ENCODE peak calls at places on chromosome 16, in five cellular contexts. P is H1, I is K562, O is A549, G is HepG2. S is an unnamed sample.

GRCh38 chr16:19348578-19349315 is 63.2 kb downstream of the CLEC19A start:
- DNase-seq in P (peak), I (no peak), O (no peak), G (no peak), S (no peak)

GRCh38 chr16:15874745-15875314 is 13.6 kb downstream of the CEP20 start:
- DNase-seq in P (no peak), I (peak), O (peak), G (peak), S (peak)

GRCh38 chr16:67928561-67929364 is 2.9 kb downstream of the CTRL start:
- DNase-seq in P (no peak), I (peak), O (peak), G (peak), S (peak)

GRCh38 chr16:4904108-4904941 is 32.6 kb downstream of the PPL start:
- DNase-seq in P (no peak), I (no peak), O (no peak), G (no peak), S (no peak)

GRCh38 chr16:74607967-74608356 is 1.0 kb upstream of the GLG1 start:
- DNase-seq in P (no peak), I (peak), O (no peak), G (no peak), S (no peak)

GRCh38 chr16:88782454-88783390 is 2.3 kb downstream of the PIEZO1 start:
- DNase-seq in P (no peak), I (peak), O (no peak), G (no peak), S (peak)

GRCh38 chr16:15489016-15489415 is 54.6 kb downstream of the BMERB1 start:
- DNase-seq in P (no peak), I (no peak), O (no peak), G (no peak), S (no peak)

GRCh38 chr16:8623634-8624033 is 2.1 kb downstream of the METTL22 start:
- DNase-seq in P (no peak), I (peak), O (no peak), G (no peak), S (no peak)

GRCh38 chr16:1778200-1779179 is 3.9 kb downstream of the SPSB3 start:
- DNase-seq in P (no peak), I (no peak), O (no peak), G (no peak), S (no peak)

GRCh38 chr16:47143329-47143676 is 442 bp downstream of the NETO2 start:
- DNase-seq in P (no peak), I (peak), O (peak), G (peak), S (peak)

GRCh38 chr16:22282254-22282892 is 14.8 kb upstream of the POLR3E start:
- DNase-seq in P (no peak), I (peak), O (no peak), G (no peak), S (no peak)

GRCh38 chr16:30473231-30474061 is 904 bp downstream of the ITGAL start:
- DNase-seq in P (no peak), I (no peak), O (no peak), G (no peak), S (no peak)

GRCh38 chr16:31323959-31324629 is 30.9 kb upstream of the ITGAX start:
- DNase-seq in P (no peak), I (no peak), O (no peak), G (no peak), S (no peak)

GRCh38 chr16:70432800-70433455 is 6.0 kb downstream of the ST3GAL2 start:
- DNase-seq in P (no peak), I (peak), O (no peak), G (no peak), S (no peak)

GRCh38 chr16:29663829-29664132 is 734 bp downstream of the SPN start:
- DNase-seq in P (no peak), I (no peak), O (no peak), G (no peak), S (no peak)

GRCh38 chr16:1871974-1872635 is at the start of gene MEIOB:
- DNase-seq in P (peak), I (peak), O (peak), G (no peak), S (peak)

GRCh38 chr16:11717811-11718210 is 24.8 kb downstream of the TXNDC11 start:
- DNase-seq in P (no peak), I (no peak), O (no peak), G (no peak), S (no peak)

GRCh38 chr16:54353097-54353496 is 66.5 kb upstream of the IRX3 start:
- DNase-seq in P (no peak), I (no peak), O (no peak), G (no peak), S (no peak)

GRCh38 chr16:2229602-2230250 is 6.3 kb downstream of the E4F1 start:
- DNase-seq in P (no peak), I (no peak), O (no peak), G (no peak), S (no peak)

GRCh38 chr16:84307209-84307954 is 12.7 kb downstream of the WFDC1 start:
- DNase-seq in P (no peak), I (peak), O (no peak), G (no peak), S (no peak)

GRCh38 chr16:88900653-88901052 is 34.2 kb upstream of the PABPN1L start:
- DNase-seq in P (no peak), I (no peak), O (no peak), G (no peak), S (no peak)

GRCh38 chr16:83005653-83006160 is 378.9 kb downstream of the CDH13 start:
- DNase-seq in P (no peak), I (no peak), O (no peak), G (no peak), S (no peak)

GRCh38 chr16:21645261-21645721 is 7.1 kb downstream of the IGSF6 start:
- DNase-seq in P (no peak), I (no peak), O (no peak), G (no peak), S (no peak)

GRCh38 chr16:61181982-61182381 is 854.3 kb downstream of the CDH8 start:
- DNase-seq in P (no peak), I (no peak), O (no peak), G (no peak), S (no peak)

GRCh38 chr16:86519649-86520316 is 9.5 kb downstream of the FOXF1 start:
- DNase-seq in P (no peak), I (peak), O (peak), G (peak), S (peak)
- TF ChIP-seq POLR2A in P (no peak), I (no peak), O (no peak), G (no peak), S (no peak)

DNA sequence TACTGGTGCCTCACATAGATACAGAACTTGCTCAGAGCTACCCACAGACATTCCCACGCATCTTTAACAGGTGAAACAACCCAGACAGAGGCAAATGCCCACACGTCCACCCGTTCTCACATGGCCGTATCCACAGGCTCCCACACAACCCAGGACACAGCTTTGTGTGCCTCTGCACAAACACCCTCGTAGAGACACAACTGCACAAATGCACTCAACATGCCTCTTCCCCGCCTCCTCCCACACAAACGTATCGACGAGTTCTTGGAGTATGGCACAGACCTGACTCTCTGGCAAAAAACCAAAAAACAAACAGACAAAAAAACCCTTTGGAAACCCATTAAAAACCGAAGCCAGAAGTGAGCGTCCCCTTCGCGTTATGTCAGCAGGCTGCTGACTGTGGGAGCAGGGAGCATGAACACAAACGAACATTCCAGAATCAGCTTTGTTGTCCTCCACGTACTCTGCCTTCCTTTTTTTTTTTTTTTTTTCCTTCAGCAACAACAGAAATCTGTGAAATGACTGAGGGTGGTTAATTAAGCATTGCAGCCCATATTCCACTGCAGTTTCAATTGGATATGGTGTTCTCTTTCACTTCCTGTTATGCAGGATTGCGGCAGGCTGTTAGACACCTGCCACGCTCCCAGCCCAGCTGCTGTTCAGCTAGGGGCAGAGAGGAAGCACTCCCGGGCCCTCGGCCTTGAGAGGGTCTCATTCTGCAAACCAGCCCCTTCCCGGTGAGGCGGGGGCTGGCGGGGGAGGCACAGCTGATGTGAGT is 313.7 kb downstream of the MAF start:
- DNase-seq in P (no peak), I (no peak), O (no peak), G (no peak), S (no peak)
- TF ChIP-seq JUN in P (no peak), I (no peak), O (no peak), G (no peak), S (no peak)

GRCh38 chr16:66551362-66551761 is 1.0 kb upstream of the CKLF start:
- DNase-seq in P (no peak), I (peak), O (peak), G (peak), S (peak)
- H3K4me3 ChIP-seq in P (no peak), I (no peak), O (no peak), G (peak), S (no peak)

GRCh38 chr16:27189335-27189972 is 13.9 kb upstream of the KDM8 start:
- DNase-seq in P (no peak), I (no peak), O (no peak), G (no peak), S (no peak)
- TF ChIP-seq POLR2A in P (no peak), I (no peak), O (no peak), G (no peak), S (no peak)

GRCh38 chr16:51151435-51151950 is 423 bp upstream of the SALL1 start:
- DNase-seq in P (no peak), I (no peak), O (peak), G (peak), S (no peak)
- TF ChIP-seq JUN in P (no peak), I (no peak), O (no peak), G (no peak), S (no peak)

GRCh38 chr16:3587547-3588110 is 10.4 kb upstream of the NLRC3 start:
- DNase-seq in P (no peak), I (no peak), O (no peak), G (no peak), S (no peak)
- H3K4me3 ChIP-seq in P (no peak), I (no peak), O (no peak), G (no peak), S (no peak)